ENCODE peak calls at places on chromosomes 13 and 19, in six cellular contexts. F, L, D, S, Q and Y are unnamed samples.

GRCh38 chr19:55305983-55306562 is 19.1 kb downstream of the TMEM150B start:
- DNase-seq in D (no peak), L (no peak), S (no peak), Q (no peak), F (peak; percentile 52), Y (no peak)

GRCh38 chr13:98089246-98089645 is 53.6 kb upstream of the FARP1 start:
- DNase-seq in F (no peak), Q (peak; percentile 47), S (peak; percentile 76), L (no peak), D (no peak), Y (no peak)

GRCh38 chr19:33300016-33300981 is 2.0 kb downstream of the CEBPA start:
- DNase-seq in D (no peak), L (no peak), F (no peak), S (no peak), Q (no peak), Y (peak; percentile 73)

GRCh38 chr13:110132178-110132975 is 174.6 kb downstream of the COL4A1 start:
- DNase-seq in D (no peak), Q (peak; percentile 60), S (peak; percentile 50), F (no peak), L (no peak), Y (no peak)

GRCh38 chr13:52711277-52711676 is 28.3 kb downstream of the CNMD start:
- DNase-seq in S (no peak), F (peak; percentile 50), D (peak; percentile 21), Q (no peak), L (no peak), Y (no peak)

GRCh38 chr19:28493881-28494280 is 719.1 kb downstream of the UQCRFS1 start:
- DNase-seq in F (no peak), D (peak; percentile 73), Q (no peak), L (no peak), S (no peak), Y (no peak)

GRCh38 chr13:113333076-113333475 is 30.9 kb downstream of the GRTP1 start:
- DNase-seq in L (no peak), S (no peak), F (no peak), D (no peak), Q (no peak), Y (no peak)

GRCh38 chr19:4733755-4734345 is 10.2 kb upstream of the DPP9 start:
- DNase-seq in L (no peak), S (no peak), F (no peak), Q (no peak), D (no peak), Y (no peak)

GRCh38 chr13:75365724-75366173 is 116.2 kb downstream of the TBC1D4 start:
- DNase-seq in L (no peak), Q (peak; percentile 86), S (peak; percentile 86), D (no peak), F (no peak), Y (peak; percentile 30)

GRCh38 chr13:113417008-113417735 is 36.1 kb downstream of the ADPRHL1 start:
- DNase-seq in Q (no peak), D (no peak), L (no peak), S (no peak), F (no peak), Y (no peak)

GRCh38 chr13:67229438-67230242 is 496 bp downstream of the PCDH9 start:
- DNase-seq in F (no peak), L (no peak), S (peak; percentile 10), D (peak; percentile 4), Q (no peak), Y (peak; percentile 17)

GRCh38 chr19:55625004-55625326 is 599 bp upstream of the ZNF784 start:
- DNase-seq in L (no peak), Q (no peak), S (no peak), F (no peak), D (no peak), Y (no peak)

GRCh38 chr13:43988302-43988701 is 108.6 kb downstream of the LACC1 start:
- DNase-seq in Q (no peak), F (no peak), D (no peak), S (no peak), L (no peak), Y (no peak)

GRCh38 chr19:55015126-55015525 is 22.9 kb downstream of the GP6 start:
- DNase-seq in L (no peak), Q (no peak), F (no peak), D (no peak), S (no peak), Y (peak; percentile 9)

GRCh38 chr13:40026174-40026585 is 370.7 kb downstream of the COG6 start:
- DNase-seq in F (no peak), L (no peak), D (no peak), S (peak; percentile 11), Q (no peak), Y (no peak)

GRCh38 chr19:24074720-24075119 is 12.3 kb upstream of the ZNF254 start:
- DNase-seq in L (no peak), S (peak; percentile 74), D (no peak), F (no peak), Q (peak; percentile 42), Y (peak; percentile 67)

GRCh38 chr13:113845055-113845454 is 18.8 kb downstream of the GAS6 start:
- DNase-seq in Q (no peak), S (no peak), F (no peak), D (no peak), L (no peak), Y (no peak)

GRCh38 chr13:94427313-94427712 is 52.2 kb downstream of the DCT start:
- DNase-seq in D (no peak), L (no peak), S (no peak), F (no peak), Q (no peak), Y (no peak)

GRCh38 chr13:80530902-80531301 is 190.0 kb upstream of the SPRY2 start:
- DNase-seq in Q (no peak), D (no peak), F (no peak), L (no peak), S (no peak), Y (no peak)

GRCh38 chr19:40223135-40223822 is 3.2 kb downstream of the CCNP start:
- DNase-seq in S (no peak), Q (no peak), F (peak; percentile 98), D (no peak), L (peak; percentile 85), Y (peak; percentile 44)

GRCh38 chr19:13302521-13303270 is 152.5 kb downstream of the IER2 start:
- DNase-seq in Q (no peak), F (no peak), L (no peak), S (no peak), D (no peak), Y (no peak)

GRCh38 chr13:106296723-106297122 is 238.7 kb downstream of the EFNB2 start:
- DNase-seq in D (no peak), L (no peak), Q (no peak), F (no peak), S (no peak), Y (no peak)
- H3K14ac ChIP-seq in D (no peak overlapping the region), L (no peak overlapping the region), Q (no peak overlapping the region), F (no peak overlapping the region), S (no peak overlapping the region), Y (no peak overlapping the region)

GRCh38 chr13:28392896-28393295 is 102.0 kb downstream of the FLT1 start:
- DNase-seq in S (no peak), L (no peak), D (no peak), F (no peak), Q (peak; percentile 55), Y (no peak)

GRCh38 chr13:28396053-28396452 is 98.9 kb downstream of the FLT1 start:
- DNase-seq in F (no peak), D (no peak), L (no peak), S (no peak), Q (no peak), Y (no peak)

GRCh38 chr13:28394422-28394821 is 100.5 kb downstream of the FLT1 start:
- DNase-seq in S (peak; percentile 34), Q (peak; percentile 24), L (no peak), F (no peak), D (no peak), Y (no peak)

GRCh38 chr13:28387740-28388501 is 107.0 kb downstream of the FLT1 start:
- DNase-seq in F (no peak), D (no peak), S (no peak), L (no peak), Q (no peak), Y (no peak)

DNA sequence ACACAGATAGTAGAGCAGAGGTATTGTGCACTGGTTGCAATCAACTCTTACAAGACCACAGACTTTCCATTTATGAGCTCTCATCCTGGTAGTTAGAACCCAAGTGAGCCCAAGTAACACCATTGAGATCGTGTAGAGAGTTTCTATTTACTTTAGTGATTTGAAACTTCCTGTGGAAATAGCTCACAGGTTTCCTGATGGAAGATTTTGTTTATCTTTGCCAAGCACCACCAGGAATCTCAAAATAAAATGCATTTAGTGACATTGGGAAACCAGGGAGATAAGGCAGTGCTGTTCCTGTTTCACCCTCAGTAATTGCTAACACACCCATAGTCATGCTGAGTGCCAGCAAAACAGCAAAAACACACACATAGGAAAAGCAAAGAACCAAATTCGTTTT is 102.5 kb downstream of the FLT1 start:
- DNase-seq in F (no peak), L (no peak), Q (peak; percentile 30), S (no peak), D (no peak), Y (no peak)
- H2BK120ac ChIP-seq in F (no peak overlapping the region), L (no peak overlapping the region), Q (no peak overlapping the region), S (no peak overlapping the region), D (no peak overlapping the region), Y (no peak overlapping the region)

GRCh38 chr13:65855276-65855675 is 1374.9 kb downstream of the PCDH9 start:
- DNase-seq in F (no peak), Q (no peak), S (peak; percentile 41), L (no peak), D (no peak), Y (no peak)

GRCh38 chr13:65854431-65854830 is 1375.7 kb downstream of the PCDH9 start:
- DNase-seq in D (no peak), L (no peak), F (no peak), Q (no peak), S (no peak), Y (no peak)

DNA sequence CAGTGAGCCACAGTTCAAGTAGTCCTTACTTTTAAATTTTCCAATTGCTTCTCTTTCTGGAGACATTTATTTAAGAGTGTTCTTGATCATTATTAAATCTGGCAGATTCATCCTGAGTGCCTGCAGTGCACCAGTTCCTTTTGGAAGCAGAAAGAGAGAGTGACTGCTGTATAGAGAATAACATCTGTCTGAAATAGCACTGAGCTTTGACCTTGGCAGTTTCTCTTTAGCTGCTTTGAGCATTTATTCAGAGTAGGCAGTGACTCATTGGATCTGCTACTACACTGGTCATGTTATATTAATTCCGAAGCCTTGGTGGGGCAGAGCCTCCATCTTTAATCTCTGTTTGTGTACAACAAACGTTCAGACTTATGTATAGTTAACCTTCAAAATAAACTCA is 1373.7 kb downstream of the PCDH9 start:
- DNase-seq in L (no peak), S (peak; percentile 80), Q (peak; percentile 46), F (no peak), D (no peak), Y (no peak)
- H3K14ac ChIP-seq in L (no peak overlapping the region), S (no peak overlapping the region), Q (no peak overlapping the region), F (no peak overlapping the region), D (no peak overlapping the region), Y (no peak overlapping the region)

GRCh38 chr19:51921949-51922348 is 5.3 kb upstream of the ZNF613 start:
- DNase-seq in F (no peak), S (no peak), Q (peak; percentile 20), D (no peak), L (no peak), Y (no peak)

GRCh38 chr19:51927859-51928258 is 587 bp downstream of the ZNF613 start:
- DNase-seq in S (no peak), Q (no peak), F (no peak), L (no peak), D (no peak), Y (no peak)

GRCh38 chr19:51926426-51926783 is 867 bp upstream of the ZNF613 start:
- DNase-seq in L (no peak), D (no peak), Q (no peak), F (no peak), S (no peak), Y (no peak)

GRCh38 chr19:51931921-51932320 is 4.6 kb downstream of the ZNF613 start:
- DNase-seq in Q (no peak), D (no peak), S (no peak), F (no peak), L (no peak), Y (peak; percentile 97)

GRCh38 chr19:51926784-51927741 is at the start of gene ZNF613:
- DNase-seq in F (peak; percentile 93), S (peak; percentile 94), Q (peak; percentile 91), D (peak; percentile 88), L (peak; percentile 80), Y (peak; percentile 77)
- H2BK120ac ChIP-seq in F (no peak within 1 kb of the TSS), S (peak within 1 kb of the TSS; percentile 90), Q (no peak within 1 kb of the TSS), D (no peak within 1 kb of the TSS), L (peak within 1 kb of the TSS; percentile 93), Y (peak within 1 kb of the TSS; percentile 21)